ENCODE peak calls at places on chromosomes 16 and 17, in seven cellular contexts. N is WTC11, Q is HCT116, E is K562, R is H1, S is HepG2, F is GM12878. W is an unnamed sample.

GRCh38 chr17:83100853-83101391 is 21.5 kb downstream of the METRNL start:
- DNase-seq in E (no peak), R (no peak), N (no peak), F (no peak), S (no peak), Q (no peak), W (no peak)

GRCh38 chr17:31339906-31340661 is 18.7 kb upstream of the EVI2A start:
- DNase-seq in N (no peak), R (no peak), S (no peak), E (peak; percentile 39), Q (no peak), F (no peak), W (no peak)

GRCh38 chr16:66388350-66389139 is 22.1 kb downstream of the CDH5 start:
- DNase-seq in Q (no peak), N (no peak), F (no peak), S (no peak), R (no peak), E (no peak), W (no peak)

GRCh38 chr16:3256146-3256875 is at the start of gene MEFV:
- DNase-seq in Q (no peak), N (no peak), S (no peak), R (no peak), E (no peak), F (no peak), W (no peak)

GRCh38 chr17:57552114-57552601 is 192.9 kb downstream of the CCDC182 start:
- DNase-seq in F (no peak), R (no peak), E (peak; percentile 64), N (peak; percentile 81), Q (no peak), S (no peak), W (peak; percentile 71)

GRCh38 chr17:35879748-35880654 is at the start of gene CCL5:
- DNase-seq in Q (no peak), F (peak; percentile 84), R (no peak), E (no peak), N (no peak), S (no peak), W (no peak)

GRCh38 chr16:83781-84615 is 6.0 kb downstream of the MPG start:
- DNase-seq in E (no peak), R (no peak), F (no peak), N (no peak), Q (no peak), S (no peak), W (no peak)

GRCh38 chr17:41329279-41329925 is 13.9 kb upstream of the KRTAP17-1 start:
- DNase-seq in S (peak; percentile 52), N (peak; percentile 76), F (no peak), Q (peak; percentile 40), E (peak; percentile 38), R (peak; percentile 27), W (peak; percentile 31)

GRCh38 chr16:49466881-49467280 is 93.3 kb downstream of the C16orf78 start:
- DNase-seq in R (no peak), F (no peak), S (no peak), N (no peak), E (no peak), Q (no peak), W (no peak)

GRCh38 chr16:55480228-55480655 is 1.2 kb downstream of the MMP2 start:
- DNase-seq in R (no peak), F (no peak), Q (no peak), E (no peak), N (peak; percentile 44), S (no peak), W (no peak)

GRCh38 chr16:55479560-55480197 is 681 bp downstream of the MMP2 start:
- DNase-seq in N (no peak), S (no peak), F (no peak), R (no peak), Q (no peak), E (no peak), W (no peak)

GRCh38 chr16:55476625-55477533 is 2.1 kb upstream of the MMP2 start:
- DNase-seq in S (no peak), R (no peak), N (no peak), E (no peak), F (no peak), Q (no peak), W (no peak)

GRCh38 chr16:55482056-55482455 is 3.1 kb downstream of the MMP2 start:
- DNase-seq in S (no peak), Q (no peak), R (no peak), N (no peak), E (no peak), F (no peak), W (no peak)

DNA sequence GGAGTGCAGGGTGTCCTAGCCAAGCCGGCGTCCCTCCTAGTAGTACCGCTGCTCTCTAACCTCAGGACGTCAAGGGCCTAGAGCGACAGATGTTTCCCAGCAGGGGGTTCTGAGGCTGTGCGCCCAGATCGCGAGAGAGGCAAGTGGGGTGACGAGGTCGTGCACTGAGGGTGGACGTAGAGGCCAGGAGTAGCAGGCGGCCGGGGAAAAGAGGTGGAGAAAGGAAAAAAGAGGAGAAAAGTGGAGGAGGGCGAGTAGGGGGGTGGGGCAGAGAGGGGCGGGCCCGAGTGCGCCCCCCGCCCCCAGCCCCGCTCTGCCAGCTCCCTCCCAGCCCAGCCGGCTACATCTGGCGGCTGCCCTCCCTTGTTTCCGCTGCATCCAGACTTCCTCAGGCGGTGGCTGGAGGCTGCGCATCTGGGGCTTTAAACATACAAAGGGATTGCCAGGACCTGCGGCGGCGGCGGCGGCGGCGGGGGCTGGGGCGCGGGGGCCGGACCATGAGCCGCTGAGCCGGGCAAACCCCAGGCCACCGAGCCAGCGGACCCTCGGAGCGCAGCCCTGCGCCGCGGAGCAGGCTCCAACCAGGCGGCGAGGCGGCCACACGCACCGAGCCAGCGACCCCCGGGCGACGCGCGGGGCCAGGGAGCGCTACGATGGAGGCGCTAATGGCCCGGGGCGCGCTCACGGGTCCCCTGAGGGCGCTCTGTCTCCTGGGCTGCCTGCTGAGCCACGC is at the start of gene MMP2:
- DNase-seq in N (peak; percentile 80), Q (no peak), S (no peak), R (peak; percentile 51), E (no peak), F (no peak), W (peak; percentile 31)
- TF ChIP-seq SP1 in N (peak; percentile 35), Q (no peak), S (no peak), R (no peak), E (no peak), F (no peak), W (no peak)

DNA sequence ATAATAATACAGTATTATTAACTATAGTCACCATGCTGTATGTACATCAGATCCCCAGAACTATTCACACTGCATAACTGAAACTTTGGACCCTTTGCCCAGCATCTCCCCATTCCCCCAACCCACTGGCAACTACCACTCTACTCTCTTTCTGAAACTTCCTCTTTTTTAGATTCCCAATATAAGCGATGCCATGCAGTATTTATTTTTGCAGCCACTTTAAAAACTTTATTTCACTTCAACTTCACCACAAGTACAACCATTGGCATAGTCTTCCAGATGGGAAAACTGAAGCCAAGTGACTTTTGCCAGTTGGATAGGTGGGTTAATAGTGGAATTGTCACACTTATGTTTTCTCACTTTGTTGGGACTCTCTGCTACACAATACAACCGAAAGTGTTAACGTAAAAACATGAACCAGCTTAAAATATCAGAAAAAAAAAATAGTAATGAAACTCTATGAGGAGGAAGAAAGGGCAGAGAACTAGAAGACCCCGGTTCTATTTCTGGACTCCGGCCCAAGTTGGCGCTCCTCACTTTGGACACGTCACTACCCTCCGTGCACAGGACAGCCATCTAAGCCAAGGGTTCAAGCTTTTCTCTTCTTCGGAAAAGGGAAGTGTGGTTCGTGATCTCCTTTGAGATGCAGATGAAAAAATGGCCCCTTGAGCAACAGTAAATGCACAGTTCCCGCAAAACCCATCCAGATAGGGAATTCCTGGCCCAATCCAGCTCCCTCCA is 744 bp downstream of the SHCBP1 start:
- DNase-seq in S (no peak), N (no peak), R (no peak), F (no peak), Q (no peak), E (peak; percentile 22), W (no peak)
- TF ChIP-seq SP1 in S (no peak), N (no peak), R (no peak), F (no peak), Q (no peak), E (no peak), W (no peak)

DNA sequence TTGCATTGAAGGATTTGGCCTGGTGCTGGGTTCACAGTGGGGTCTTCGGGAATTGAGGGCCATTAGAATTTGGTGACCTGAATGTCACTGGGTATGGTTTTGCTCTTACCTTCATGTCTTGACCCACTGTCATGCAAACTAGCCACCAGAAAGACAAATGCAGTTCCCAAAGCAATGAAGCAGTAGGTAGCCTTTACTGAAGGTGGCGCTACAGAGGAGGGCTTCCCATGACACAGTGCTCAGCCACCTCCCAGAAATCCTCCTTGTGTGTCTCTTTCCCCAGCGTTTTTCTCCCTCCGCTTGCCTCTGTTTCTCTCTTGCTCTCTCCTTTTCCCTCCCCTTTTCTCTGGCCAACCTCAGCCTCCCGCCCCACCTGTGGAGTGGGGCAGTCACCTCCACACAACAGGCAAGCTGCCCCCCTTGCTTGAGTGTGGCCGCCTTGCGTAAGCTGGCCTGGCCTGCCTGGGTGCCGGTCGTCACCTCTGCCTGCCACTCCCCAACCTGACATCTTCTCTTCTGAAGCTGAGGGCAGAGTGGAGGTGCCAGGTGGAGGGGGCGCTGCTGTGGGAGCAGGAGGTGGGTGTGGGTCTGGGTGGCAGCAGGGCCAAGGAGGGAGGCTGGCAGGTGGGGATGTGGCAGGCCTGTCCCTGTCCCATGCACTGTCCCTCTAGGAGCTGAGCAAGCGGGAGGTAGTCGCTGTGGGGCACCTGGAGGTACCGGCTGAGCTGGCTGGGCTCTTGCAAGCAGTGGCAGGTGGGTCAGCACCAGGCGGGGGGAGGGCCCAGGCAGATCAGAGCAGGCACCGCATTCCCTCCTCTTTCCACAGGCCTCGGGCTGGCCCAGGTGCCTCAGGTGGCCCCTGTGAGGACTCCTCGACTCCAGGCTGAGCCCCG is 34.7 kb downstream of the MYO15A start:
- DNase-seq in R (no peak), Q (no peak), N (peak; percentile 63), F (no peak), E (peak; percentile 55), S (peak; percentile 38), W (peak; percentile 58)
- TF ChIP-seq SP1 in R (no peak), Q (no peak), N (no peak), F (no peak), E (no peak), S (no peak), W (no peak)

DNA sequence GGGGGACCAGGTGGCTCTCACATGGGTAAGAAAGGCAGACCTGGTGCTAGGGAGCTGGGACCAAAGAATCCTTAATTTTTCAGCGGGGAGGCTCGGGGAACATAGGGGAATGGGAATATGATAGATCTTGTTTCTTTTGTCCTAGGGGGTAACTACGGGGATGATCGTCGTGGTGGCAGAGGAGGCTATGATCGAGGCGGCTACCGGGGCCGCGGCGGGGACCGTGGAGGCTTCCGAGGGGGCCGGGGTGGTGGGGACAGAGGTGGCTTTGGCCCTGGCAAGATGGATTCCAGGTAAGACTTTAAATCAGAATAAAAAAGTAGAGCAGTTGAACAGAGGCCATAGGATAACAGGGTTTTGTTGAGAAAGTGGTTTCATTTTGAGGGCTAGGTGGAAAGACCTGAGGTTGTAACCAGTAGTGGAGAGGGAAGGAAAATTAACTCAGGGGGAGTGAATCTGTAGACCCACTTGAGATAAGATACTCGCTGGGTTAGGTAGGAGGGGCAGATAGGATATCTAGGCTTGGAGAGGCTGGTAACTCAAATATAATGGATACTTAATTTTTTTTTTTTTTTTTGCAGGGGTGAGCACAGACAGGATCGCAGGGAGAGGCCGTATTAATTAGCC is 11.0 kb downstream of the FUS start:
- DNase-seq in N (no peak), R (no peak), S (no peak), Q (no peak), F (no peak), E (no peak), W (no peak)
- TF ChIP-seq SP1 in N (no peak), R (no peak), S (no peak), Q (no peak), F (no peak), E (no peak), W (no peak)

GRCh38 chr16:15829460-15829859 is 27.4 kb downstream of the MYH11 start:
- DNase-seq in N (peak; percentile 21), E (no peak), S (no peak), Q (no peak), R (no peak), F (no peak), W (no peak)
- TF ChIP-seq SP1 in N (no peak), E (no peak), S (no peak), Q (no peak), R (no peak), F (no peak), W (no peak)

W was measured in HEK293T.